ENCODE peak calls at places on chromosome 11, in five cellular contexts. C is GM06990; W is activated CD8-positive, alpha-beta memory T cell treated with anti-CD3 and anti-CD28 coated beads for 48 hours; G is T-helper 17 cell; D is hippocampal formation. Q is an unnamed sample.

GRCh38 chr11:75728992-75729391 is 11.4 kb downstream of the MOGAT2 start:
- DNase-seq in C (no peak), W (no peak), G (no peak), D (no peak), Q (no peak)

GRCh38 chr11:102513869-102514268 is 16.7 kb downstream of the MMP7 start:
- DNase-seq in C (no peak), W (no peak), G (no peak), D (no peak), Q (no peak)

GRCh38 chr11:106389096-106389495 is 311.6 kb downstream of the AASDHPPT start:
- DNase-seq in C (no peak), W (no peak), G (no peak), D (no peak), Q (no peak)

GRCh38 chr11:126191379-126192073 is 19.9 kb downstream of the RPUSD4 start:
- DNase-seq in C (no peak), W (no peak), G (no peak), D (no peak), Q (no peak)

GRCh38 chr11:116078101-116078561 is 573.9 kb upstream of the CADM1 start:
- DNase-seq in C (peak), W (no peak), G (no peak), D (no peak), Q (no peak)

GRCh38 chr11:88480217-88480616 is 142.7 kb upstream of the CTSC start:
- DNase-seq in C (no peak), W (no peak), G (no peak), D (no peak), Q (no peak)

GRCh38 chr11:72179804-72180396 is 12.0 kb upstream of the FOLR1 start:
- DNase-seq in C (no peak), W (no peak), G (no peak), D (no peak), Q (no peak)

GRCh38 chr11:118838905-118839553 is 44.7 kb upstream of the CXCR5 start:
- DNase-seq in C (peak), W (no peak), G (no peak), D (no peak), Q (no peak)

GRCh38 chr11:9203715-9204311 is 61.3 kb downstream of the DENND5A start:
- DNase-seq in C (no peak), W (no peak), G (no peak), D (peak), Q (no peak)

GRCh38 chr11:113314389-113315301 is at the start of gene TTC12:
- DNase-seq in C (peak), W (peak), G (peak), D (peak), Q (peak)

GRCh38 chr11:3145206-3145520 is 19.9 kb downstream of the OSBPL5 start:
- DNase-seq in C (no peak), W (no peak), G (no peak), D (no peak), Q (no peak)

GRCh38 chr11:29127456-29127855 is 889.4 kb downstream of the KCNA4 start:
- DNase-seq in C (no peak), W (no peak), G (no peak), D (no peak), Q (no peak)

GRCh38 chr11:17563248-17563647 is 16.2 kb downstream of the OTOG start:
- DNase-seq in C (no peak), W (no peak), G (no peak), D (no peak), Q (no peak)

GRCh38 chr11:75773595-75774353 is 5.2 kb downstream of the DGAT2 start:
- DNase-seq in C (peak), W (no peak), G (no peak), D (no peak), Q (no peak)

GRCh38 chr11:66071326-66071870 is 1.3 kb downstream of the PACS1 start:
- DNase-seq in C (no peak), W (no peak), G (no peak), D (no peak), Q (no peak)

GRCh38 chr11:83306385-83307080 is 20.4 kb upstream of the CCDC90B start:
- DNase-seq in C (no peak), W (no peak), G (no peak), D (no peak), Q (no peak)

GRCh38 chr11:119794141-119794665 is 65.2 kb upstream of the NECTIN1 start:
- DNase-seq in C (no peak), W (no peak), G (no peak), D (no peak), Q (no peak)

GRCh38 chr11:58688779-58689503 is 42.8 kb downstream of the GLYAT start:
- DNase-seq in C (no peak), W (no peak), G (no peak), D (no peak), Q (no peak)

GRCh38 chr11:34620820-34621792 is at the start of gene EHF:
- DNase-seq in C (no peak), W (no peak), G (no peak), D (no peak), Q (no peak)

GRCh38 chr11:66112640-66113098 is 42.6 kb downstream of the PACS1 start:
- DNase-seq in C (no peak), W (no peak), G (no peak), D (no peak), Q (no peak)

GRCh38 chr11:103532133-103532788 is 423.0 kb downstream of the DYNC2H1 start:
- DNase-seq in C (no peak), W (no peak), G (no peak), D (no peak), Q (no peak)